ENCODE peak calls at places on chromosome 19, in nine cellular contexts. J is pancreas, F is lower leg skin, I is NT2/D1, D is AG04450, Q is AG04449, Y is neural progenitor cell, U is mucosa of descending colon, A is astrocyte of the spinal cord. M is an unnamed sample.

GRCh38 chr19:43438291-43439162 is 23.8 kb downstream of the TEX101 start:
- DNase-seq in J (no peak), F (peak), I (no peak), D (peak), Q (no peak), Y (no peak), U (peak), A (no peak), M (peak)

GRCh38 chr19:6362351-6362801 is 1.0 kb downstream of the CLPP start:
- DNase-seq in J (no peak), F (no peak), I (no peak), D (no peak), Q (no peak), Y (no peak), U (no peak), A (no peak), M (no peak)

GRCh38 chr19:19420570-19421301 is 15.3 kb downstream of the GATAD2A start:
- DNase-seq in J (no peak), F (no peak), I (no peak), D (no peak), Q (no peak), Y (no peak), U (no peak), A (no peak), M (no peak)

GRCh38 chr19:3112375-3113099 is 18.4 kb downstream of the GNA11 start:
- DNase-seq in J (no peak), F (no peak), I (no peak), D (no peak), Q (no peak), Y (no peak), U (no peak), A (no peak), M (no peak)

GRCh38 chr19:55309437-55309836 is 15.7 kb downstream of the TMEM150B start:
- DNase-seq in J (no peak), F (no peak), I (no peak), D (no peak), Q (no peak), Y (no peak), U (no peak), A (no peak), M (no peak)

GRCh38 chr19:1248454-1249297 is at the start of gene MIDN:
- DNase-seq in J (peak), F (peak), I (no peak), D (no peak), Q (no peak), Y (peak), U (peak), A (peak), M (no peak)

GRCh38 chr19:17379221-17379631 is 2.1 kb upstream of the PLVAP start:
- DNase-seq in J (no peak), F (no peak), I (no peak), D (no peak), Q (no peak), Y (peak), U (no peak), A (no peak), M (no peak)

GRCh38 chr19:29645911-29646310 is 19.4 kb upstream of the PLEKHF1 start:
- DNase-seq in J (no peak), F (peak), I (no peak), D (no peak), Q (no peak), Y (no peak), U (no peak), A (peak), M (no peak)

GRCh38 chr19:11478167-11479089 is 2.4 kb downstream of the ELAVL3 start:
- DNase-seq in J (no peak), F (no peak), I (no peak), D (no peak), Q (no peak), Y (no peak), U (no peak), A (no peak), M (no peak)

GRCh38 chr19:54029930-54030490 is 33.7 kb downstream of the VSTM1 start:
- DNase-seq in J (peak), F (peak), I (peak), D (no peak), Q (no peak), Y (peak), U (no peak), A (peak), M (peak)

GRCh38 chr19:51621178-51621577 is 9.0 kb downstream of the SIGLEC5 start:
- DNase-seq in J (no peak), F (no peak), I (no peak), D (no peak), Q (no peak), Y (no peak), U (no peak), A (no peak), M (no peak)

GRCh38 chr19:38015216-38015615 is 108.2 kb downstream of the SIPA1L3 start:
- DNase-seq in J (no peak), F (no peak), I (no peak), D (no peak), Q (no peak), Y (no peak), U (no peak), A (no peak), M (no peak)

GRCh38 chr19:11322269-11323024 is 17.0 kb downstream of the RAB3D start:
- DNase-seq in J (no peak), F (no peak), I (no peak), D (no peak), Q (no peak), Y (no peak), U (no peak), A (no peak), M (no peak)

GRCh38 chr19:33394006-33394722 is 20.7 kb downstream of the CEBPG start:
- DNase-seq in J (peak), F (peak), I (no peak), D (no peak), Q (peak), Y (no peak), U (peak), A (peak), M (no peak)

GRCh38 chr19:39405930-39406655 is 554 bp upstream of the ZFP36 start:
- DNase-seq in J (no peak), F (no peak), I (no peak), D (no peak), Q (no peak), Y (no peak), U (peak), A (no peak), M (no peak)

GRCh38 chr19:751501-752341 is 809 bp downstream of the MISP start:
- DNase-seq in J (peak), F (no peak), I (no peak), D (peak), Q (peak), Y (no peak), U (peak), A (peak), M (no peak)

GRCh38 chr19:35318679-35319448 is 10.1 kb upstream of the CD22 start:
- DNase-seq in J (peak), F (peak), I (no peak), D (no peak), Q (no peak), Y (no peak), U (peak), A (peak), M (peak)

DNA sequence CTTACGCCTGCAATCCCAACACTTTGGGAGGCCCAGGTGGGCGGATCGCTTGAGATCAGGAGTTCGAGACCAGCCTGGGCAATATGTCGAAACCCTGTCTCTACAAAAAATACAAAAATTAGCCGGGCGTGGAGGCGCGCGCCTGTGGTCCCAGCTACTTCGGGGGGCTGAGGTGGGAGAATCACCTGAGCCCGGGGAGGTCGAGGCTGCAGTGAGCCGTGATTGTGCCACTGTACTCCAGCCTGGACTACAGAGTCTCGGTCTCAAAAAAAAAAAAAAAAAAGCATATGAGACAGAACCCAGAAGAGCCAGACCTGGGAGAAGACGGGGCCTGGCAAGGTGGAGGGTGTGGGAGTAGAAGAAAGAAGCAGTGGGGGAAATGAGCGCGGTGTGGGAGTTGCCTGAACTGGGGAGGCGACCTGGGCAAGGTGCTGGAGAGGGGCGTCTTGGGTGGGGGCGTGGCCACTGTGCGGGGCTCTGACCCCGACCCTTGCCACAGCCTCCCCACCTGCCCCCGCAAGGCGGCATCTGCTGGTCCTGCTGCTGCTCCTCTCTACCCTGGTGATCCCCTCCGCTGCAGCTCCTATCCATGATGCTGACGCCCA is 508 bp downstream of the DKKL1 start:
- DNase-seq in J (peak), F (no peak), I (no peak), D (no peak), Q (no peak), Y (no peak), U (no peak), A (no peak), M (no peak)
- H3K4me3 ChIP-seq in J (peak), F (no peak), I (peak), D (peak), Q (peak), Y (peak), U (no peak), A (peak), M (no peak)

GRCh38 chr19:7787141-7787540 is 24.1 kb downstream of the CLEC4M start:
- DNase-seq in J (peak), F (peak), I (no peak), D (no peak), Q (no peak), Y (no peak), U (no peak), A (no peak), M (no peak)
- H3K4me3 ChIP-seq in J (no peak), F (no peak), I (peak), D (no peak), Q (no peak), Y (no peak), U (no peak), A (no peak), M (no peak)

DNA sequence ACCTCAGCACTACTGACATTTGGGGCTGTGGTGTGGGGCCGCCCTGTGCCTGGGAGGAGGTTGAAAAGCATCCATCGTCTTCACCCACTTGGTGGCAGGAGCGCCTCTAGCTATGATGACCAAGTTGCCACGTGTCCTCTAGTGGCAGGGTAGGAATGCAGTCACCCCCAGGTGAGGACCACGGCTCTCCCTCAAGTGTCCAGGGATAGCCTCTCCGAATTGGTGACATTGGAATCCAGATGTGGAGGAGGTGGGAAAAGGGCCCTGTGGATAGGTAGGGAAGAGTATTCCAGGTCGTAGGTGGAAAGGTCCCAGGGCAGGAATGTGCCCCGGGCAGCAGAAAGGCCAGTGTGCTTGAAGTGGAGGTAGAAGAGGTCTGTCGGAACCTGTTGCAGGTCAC is 37.6 kb downstream of the ARHGEF18 start:
- DNase-seq in J (no peak), F (no peak), I (no peak), D (no peak), Q (no peak), Y (no peak), U (no peak), A (no peak), M (no peak)
- H3K4me3 ChIP-seq in J (no peak), F (no peak), I (no peak), D (no peak), Q (no peak), Y (no peak), U (no peak), A (no peak), M (no peak)

GRCh38 chr19:15251010-15251748 is 18.9 kb upstream of the EPHX3 start:
- DNase-seq in J (no peak), F (no peak), I (no peak), D (peak), Q (peak), Y (no peak), U (no peak), A (peak), M (no peak)
- H3K4me3 ChIP-seq in J (no peak), F (no peak), I (no peak), D (peak), Q (peak), Y (no peak), U (no peak), A (no peak), M (peak)

GRCh38 chr19:7905298-7905697 is 1.6 kb downstream of the MAP2K7 start:
- DNase-seq in J (peak), F (peak), I (no peak), D (no peak), Q (no peak), Y (no peak), U (peak), A (no peak), M (no peak)
- H3K4me3 ChIP-seq in J (peak), F (no peak), I (no peak), D (peak), Q (peak), Y (no peak), U (no peak), A (no peak), M (peak)